ENCODE peak calls at places on chromosomes 13 and 19, in nine cellular contexts. One of them, this sample, is unnamed.

GRCh38 chr19:1098177-1099051 is 3.2 kb upstream of the POLR2E start:
- DNase-seq in nucleus accumbens: no peak
- DNase-seq in activated naive CD8-positive, alpha-beta T cell treated with anti-CD3 and anti-CD28 coated beads, Interleukin-2, amount 50 U/mL, for 24 hours: no peak
- DNase-seq in fibroblast of the aortic adventitia: peak; percentile 49
- DNase-seq in omental fat pad: no peak
- DNase-seq in GM04503: no peak
- DNase-seq in mucosa of gallbladder: peak; percentile 65
- DNase-seq in AG09319: no peak
- DNase-seq in activated T-cell treated with anti-CD3 and anti-CD28 coated beads for 24 hours: no peak
- DNase-seq in this sample: no peak

GRCh38 chr13:105796081-105796480 is 739.4 kb downstream of the EFNB2 start:
- DNase-seq in nucleus accumbens: no peak
- DNase-seq in activated naive CD8-positive, alpha-beta T cell treated with anti-CD3 and anti-CD28 coated beads, Interleukin-2, amount 50 U/mL, for 24 hours: no peak
- DNase-seq in fibroblast of the aortic adventitia: no peak
- DNase-seq in omental fat pad: no peak
- DNase-seq in GM04503: no peak
- DNase-seq in mucosa of gallbladder: no peak
- DNase-seq in AG09319: no peak
- DNase-seq in activated T-cell treated with anti-CD3 and anti-CD28 coated beads for 24 hours: no peak
- DNase-seq in this sample: no peak

GRCh38 chr13:31725841-31726240 is 13.5 kb upstream of the RXFP2 start:
- DNase-seq in nucleus accumbens: no peak
- DNase-seq in activated naive CD8-positive, alpha-beta T cell treated with anti-CD3 and anti-CD28 coated beads, Interleukin-2, amount 50 U/mL, for 24 hours: no peak
- DNase-seq in fibroblast of the aortic adventitia: no peak
- DNase-seq in omental fat pad: no peak
- DNase-seq in GM04503: no peak
- DNase-seq in mucosa of gallbladder: no peak
- DNase-seq in AG09319: no peak
- DNase-seq in activated T-cell treated with anti-CD3 and anti-CD28 coated beads for 24 hours: no peak
- DNase-seq in this sample: no peak

GRCh38 chr19:42563352-42564210 is 31.1 kb downstream of the CEACAM8 start:
- DNase-seq in nucleus accumbens: no peak
- DNase-seq in activated naive CD8-positive, alpha-beta T cell treated with anti-CD3 and anti-CD28 coated beads, Interleukin-2, amount 50 U/mL, for 24 hours: peak; percentile 16
- DNase-seq in fibroblast of the aortic adventitia: peak; percentile 48
- DNase-seq in omental fat pad: no peak
- DNase-seq in GM04503: peak; percentile 4
- DNase-seq in mucosa of gallbladder: peak; percentile 44
- DNase-seq in AG09319: peak; percentile 5
- DNase-seq in activated T-cell treated with anti-CD3 and anti-CD28 coated beads for 24 hours: no peak
- DNase-seq in this sample: no peak

GRCh38 chr19:31947436-31947835 is 398.0 kb upstream of the ZNF507 start:
- DNase-seq in nucleus accumbens: no peak
- DNase-seq in activated naive CD8-positive, alpha-beta T cell treated with anti-CD3 and anti-CD28 coated beads, Interleukin-2, amount 50 U/mL, for 24 hours: no peak
- DNase-seq in fibroblast of the aortic adventitia: no peak
- DNase-seq in omental fat pad: no peak
- DNase-seq in GM04503: no peak
- DNase-seq in mucosa of gallbladder: no peak
- DNase-seq in AG09319: no peak
- DNase-seq in activated T-cell treated with anti-CD3 and anti-CD28 coated beads for 24 hours: no peak
- DNase-seq in this sample: no peak

GRCh38 chr19:30479231-30479630 is 107.0 kb downstream of the ZNF536 start:
- DNase-seq in nucleus accumbens: no peak
- DNase-seq in activated naive CD8-positive, alpha-beta T cell treated with anti-CD3 and anti-CD28 coated beads, Interleukin-2, amount 50 U/mL, for 24 hours: no peak
- DNase-seq in fibroblast of the aortic adventitia: no peak
- DNase-seq in omental fat pad: no peak
- DNase-seq in GM04503: peak; percentile 46
- DNase-seq in mucosa of gallbladder: no peak
- DNase-seq in AG09319: peak; percentile 20
- DNase-seq in activated T-cell treated with anti-CD3 and anti-CD28 coated beads for 24 hours: no peak
- DNase-seq in this sample: no peak

GRCh38 chr13:111893071-111893606 is 173.8 kb upstream of the SOX1 start:
- DNase-seq in nucleus accumbens: no peak
- DNase-seq in activated naive CD8-positive, alpha-beta T cell treated with anti-CD3 and anti-CD28 coated beads, Interleukin-2, amount 50 U/mL, for 24 hours: no peak
- DNase-seq in fibroblast of the aortic adventitia: no peak
- DNase-seq in omental fat pad: no peak
- DNase-seq in GM04503: no peak
- DNase-seq in mucosa of gallbladder: no peak
- DNase-seq in AG09319: no peak
- DNase-seq in activated T-cell treated with anti-CD3 and anti-CD28 coated beads for 24 hours: no peak
- DNase-seq in this sample: no peak

GRCh38 chr13:110980921-110981320 is 66.1 kb upstream of the ANKRD10 start:
- DNase-seq in nucleus accumbens: no peak
- DNase-seq in activated naive CD8-positive, alpha-beta T cell treated with anti-CD3 and anti-CD28 coated beads, Interleukin-2, amount 50 U/mL, for 24 hours: no peak
- DNase-seq in fibroblast of the aortic adventitia: no peak
- DNase-seq in omental fat pad: no peak
- DNase-seq in GM04503: no peak
- DNase-seq in mucosa of gallbladder: no peak
- DNase-seq in AG09319: no peak
- DNase-seq in activated T-cell treated with anti-CD3 and anti-CD28 coated beads for 24 hours: no peak
- DNase-seq in this sample: no peak

GRCh38 chr13:42574011-42574410 is at the start of gene TNFSF11:
- DNase-seq in nucleus accumbens: no peak
- DNase-seq in activated naive CD8-positive, alpha-beta T cell treated with anti-CD3 and anti-CD28 coated beads, Interleukin-2, amount 50 U/mL, for 24 hours: peak; percentile 26
- DNase-seq in fibroblast of the aortic adventitia: no peak
- DNase-seq in omental fat pad: no peak
- DNase-seq in GM04503: no peak
- DNase-seq in mucosa of gallbladder: no peak
- DNase-seq in AG09319: no peak
- DNase-seq in activated T-cell treated with anti-CD3 and anti-CD28 coated beads for 24 hours: no peak
- DNase-seq in this sample: no peak

GRCh38 chr13:24339937-24340607 is 30.7 kb downstream of the C1QTNF9 start:
- DNase-seq in nucleus accumbens: no peak
- DNase-seq in activated naive CD8-positive, alpha-beta T cell treated with anti-CD3 and anti-CD28 coated beads, Interleukin-2, amount 50 U/mL, for 24 hours: no peak
- DNase-seq in fibroblast of the aortic adventitia: no peak
- DNase-seq in omental fat pad: no peak
- DNase-seq in GM04503: no peak
- DNase-seq in mucosa of gallbladder: no peak
- DNase-seq in AG09319: no peak
- DNase-seq in activated T-cell treated with anti-CD3 and anti-CD28 coated beads for 24 hours: no peak
- DNase-seq in this sample: no peak